ENCODE peak calls at places on chromosomes 5 and 9, in four cellular contexts. G, W, O and I are unnamed samples.

GRCh38 chr9:124771867-124772621 is 933 bp upstream of the NR6A1 start:
- DNase-seq in G (peak), W (peak), O (no peak), I (peak)

GRCh38 chr5:76337949-76338589 is 65.0 kb upstream of the IQGAP2 start:
- DNase-seq in G (peak), W (peak), O (peak), I (peak)

GRCh38 chr9:93262537-93263310 is 78.8 kb downstream of the WNK2 start:
- DNase-seq in G (peak), W (no peak), O (no peak), I (peak)

GRCh38 chr5:26553079-26553478 is 485.3 kb downstream of the CDH9 start:
- DNase-seq in G (no peak), W (no peak), O (no peak), I (no peak)

GRCh38 chr5:134275822-134276221 is 49.9 kb upstream of the PPP2CA start:
- DNase-seq in G (no peak), W (no peak), O (peak), I (no peak)

GRCh38 chr9:111067472-111067871 is 29.2 kb upstream of the LPAR1 start:
- DNase-seq in G (no peak), W (no peak), O (no peak), I (no peak)

GRCh38 chr9:88652876-88653275 is 117.9 kb downstream of the NXNL2 start:
- DNase-seq in G (no peak), W (no peak), O (no peak), I (no peak)

GRCh38 chr9:15246688-15247087 is 60.3 kb downstream of the TTC39B start:
- DNase-seq in G (no peak), W (no peak), O (no peak), I (no peak)

GRCh38 chr9:37624073-37624472 is 26.7 kb upstream of the FRMPD1 start:
- DNase-seq in G (no peak), W (no peak), O (no peak), I (no peak)

GRCh38 chr9:127273350-127273749 is 8.8 kb downstream of the GARNL3 start:
- DNase-seq in G (no peak), W (no peak), O (no peak), I (no peak)

GRCh38 chr9:127267793-127268507 is 3.4 kb downstream of the GARNL3 start:
- DNase-seq in G (no peak), W (no peak), O (peak), I (no peak)

GRCh38 chr9:127264462-127265040 is at the start of gene GARNL3:
- DNase-seq in G (peak), W (no peak), O (no peak), I (no peak)

GRCh38 chr9:127263664-127264063 is 910 bp upstream of the GARNL3 start:
- DNase-seq in G (no peak), W (no peak), O (no peak), I (no peak)

GRCh38 chr9:127269440-127269839 is 4.9 kb downstream of the GARNL3 start:
- DNase-seq in G (no peak), W (no peak), O (no peak), I (no peak)
- TF ChIP-seq NR2C2 in G (no peak), W (no peak), O (no peak), I (no peak)

GRCh38 chr9:77472646-77473045 is 175.5 kb downstream of the GNA14 start:
- DNase-seq in G (no peak), W (no peak), O (no peak), I (no peak)

GRCh38 chr9:77475641-77476473 is 172.3 kb downstream of the GNA14 start:
- DNase-seq in G (no peak), W (no peak), O (no peak), I (no peak)

GRCh38 chr9:77469515-77470197 is 178.5 kb downstream of the GNA14 start:
- DNase-seq in G (no peak), W (no peak), O (no peak), I (no peak)

GRCh38 chr9:77471572-77471971 is 176.6 kb downstream of the GNA14 start:
- DNase-seq in G (no peak), W (no peak), O (no peak), I (no peak)

DNA sequence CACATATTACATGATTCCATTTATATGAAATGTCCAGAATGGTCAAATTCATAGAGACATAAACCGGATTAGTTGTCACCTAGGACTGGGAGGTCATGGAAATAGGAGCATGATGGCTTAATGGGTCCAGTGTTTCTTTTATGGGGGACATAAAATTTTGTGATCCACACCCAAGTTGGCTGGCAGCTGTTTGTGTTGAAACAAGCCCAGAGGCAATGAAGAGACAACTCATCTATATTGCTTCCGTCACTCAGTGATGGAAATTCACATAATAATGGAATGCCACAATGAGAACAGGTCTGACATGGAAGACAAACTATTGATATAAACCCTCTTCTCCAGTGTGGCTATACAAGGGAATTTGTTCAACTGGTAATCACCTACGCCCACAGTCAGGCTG is 173.2 kb downstream of the GNA14 start:
- DNase-seq in G (no peak), W (no peak), O (no peak), I (no peak)
- TF ChIP-seq NR2C2 in G (no peak), W (no peak), O (no peak), I (no peak)

GRCh38 chr5:179603308-179603707 is 20.2 kb downstream of the HNRNPH1 start:
- DNase-seq in G (no peak), W (no peak), O (no peak), I (no peak)
- TF ChIP-seq NR2C2 in G (no peak), W (no peak), O (no peak), I (no peak)

DNA sequence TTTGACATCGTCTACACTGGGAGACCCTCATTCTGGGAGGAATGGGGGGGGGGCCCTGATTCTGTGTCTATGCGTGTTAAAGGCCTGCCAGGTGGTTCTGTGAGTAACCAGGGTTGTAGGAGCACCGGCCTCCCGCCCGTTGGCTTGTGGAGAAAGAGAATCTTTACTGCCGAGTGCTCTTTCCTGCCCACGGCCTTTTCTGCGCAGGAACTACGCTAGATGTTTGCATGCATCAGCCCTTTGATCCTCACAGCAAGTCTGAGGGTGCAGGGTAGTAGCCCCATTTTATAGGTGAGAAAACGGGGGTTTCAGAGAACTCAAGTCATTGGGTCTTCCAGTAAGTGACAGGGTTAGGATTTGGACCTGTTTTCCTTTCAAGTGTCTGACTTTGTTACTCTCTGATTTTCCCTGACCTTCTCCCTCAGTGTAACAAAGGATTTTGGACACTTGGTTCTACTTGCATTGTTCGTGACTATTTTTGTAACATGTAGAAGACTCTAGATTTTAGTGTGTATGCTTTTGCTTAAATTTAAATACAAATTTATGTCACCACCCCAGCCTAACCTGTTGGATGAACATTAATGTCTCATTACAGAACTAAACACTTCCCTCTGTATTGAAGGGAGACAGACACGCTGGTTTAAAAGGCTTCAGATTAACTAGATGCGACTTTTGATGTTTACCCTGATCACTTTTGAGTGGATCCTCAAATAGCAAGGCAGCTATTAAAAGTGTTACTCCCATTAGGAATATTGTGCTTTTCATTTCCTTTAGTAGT is 22.0 kb downstream of the MAST4 start:
- DNase-seq in G (no peak), W (no peak), O (no peak), I (no peak)
- TF ChIP-seq NR2C2 in G (no peak), W (no peak), O (no peak), I (no peak)